ENCODE peak calls at places on chromosomes 6 and 20, in six cellular contexts. N is D341Med, D is hepatic stellate cell, X is GM12891, G is A172, A is EL. K is an unnamed sample.
A peak's percentile ranks its signal among the peaks of the same experiment; 100 is the strongest.

GRCh38 chr20:51497542-51498467 is 44.7 kb downstream of the NFATC2 start:
- DNase-seq in N (no peak), D (peak; percentile 27), X (peak; percentile 29), G (peak; percentile 11), A (no peak), K (peak; percentile 42)

GRCh38 chr6:169800668-169801395 is 49.4 kb downstream of the ERMARD start:
- DNase-seq in N (peak; percentile 34), D (peak; percentile 63), X (no peak), G (peak; percentile 77), A (peak; percentile 68), K (peak; percentile 81)

GRCh38 chr20:57699395-57699794 is 10.4 kb downstream of the PMEPA1 start:
- DNase-seq in N (no peak), D (no peak), X (no peak), G (no peak), A (no peak), K (no peak)

GRCh38 chr6:154615483-154616025 is 105.1 kb upstream of the CNKSR3 start:
- DNase-seq in N (peak; percentile 32), D (peak; percentile 45), X (no peak), G (peak; percentile 83), A (peak; percentile 40), K (peak; percentile 58)

GRCh38 chr20:31593221-31594001 is 11.7 kb upstream of the ID1 start:
- DNase-seq in N (no peak), D (peak; percentile 61), X (no peak), G (peak; percentile 100), A (peak; percentile 95), K (peak; percentile 51)

GRCh38 chr6:19851273-19852089 is 14.3 kb downstream of the ID4 start:
- DNase-seq in N (peak; percentile 80), D (peak; percentile 83), X (no peak), G (peak; percentile 57), A (peak; percentile 62), K (peak; percentile 88)

GRCh38 chr20:21302645-21303060 is 478 bp upstream of the XRN2 start:
- DNase-seq in N (no peak), D (no peak), X (no peak), G (no peak), A (no peak), K (no peak)

GRCh38 chr6:55853008-55854001 is 22.1 kb downstream of the BMP5 start:
- DNase-seq in N (no peak), D (no peak), X (no peak), G (no peak), A (peak; percentile 12), K (no peak)

GRCh38 chr6:36917541-36918193 is 31.9 kb downstream of the C6orf89 start:
- DNase-seq in N (no peak), D (no peak), X (no peak), G (no peak), A (peak; percentile 32), K (peak; percentile 70)

GRCh38 chr20:56995635-56996075 is 270.8 kb downstream of the BMP7 start:
- DNase-seq in N (peak; percentile 85), D (no peak), X (peak; percentile 30), G (no peak), A (no peak), K (no peak)

GRCh38 chr6:27752038-27752885 is 159.9 kb downstream of the OR2B2 start:
- DNase-seq in N (peak; percentile 71), D (peak; percentile 26), X (no peak), G (peak; percentile 79), A (peak; percentile 84), K (peak; percentile 65)

GRCh38 chr6:43772571-43773049 is 2.6 kb downstream of the VEGFA start:
- DNase-seq in N (no peak), D (peak; percentile 38), X (no peak), G (no peak), A (no peak), K (no peak)

GRCh38 chr6:112311950-112312547 is 35.1 kb upstream of the RFPL4B start:
- DNase-seq in N (peak; percentile 60), D (peak; percentile 31), X (no peak), G (no peak), A (peak; percentile 39), K (peak; percentile 60)

GRCh38 chr6:27866370-27867050 is 45.7 kb downstream of the OR2B2 start:
- DNase-seq in N (no peak), D (peak; percentile 84), X (no peak), G (peak; percentile 75), A (peak; percentile 84), K (peak; percentile 81)

GRCh38 chr6:35152067-35152707 is 11.0 kb upstream of the TCP11 start:
- DNase-seq in N (no peak), D (no peak), X (no peak), G (peak; percentile 40), A (no peak), K (no peak)

GRCh38 chr6:34560366-34561226 is 4.5 kb upstream of the SPDEF start:
- DNase-seq in N (peak; percentile 75), D (peak; percentile 53), X (no peak), G (peak; percentile 39), A (peak; percentile 43), K (peak; percentile 33)

GRCh38 chr6:108920751-108921150 is 72.5 kb downstream of the ARMC2 start:
- DNase-seq in N (no peak), D (no peak), X (no peak), G (no peak), A (no peak), K (no peak)

GRCh38 chr6:135002229-135002844 is 52.3 kb downstream of the HBS1L start:
- DNase-seq in N (peak; percentile 30), D (no peak), X (no peak), G (peak; percentile 10), A (peak; percentile 10), K (peak; percentile 41)

GRCh38 chr6:41039060-41039998 is at the start of gene UNC5CL:
- DNase-seq in N (peak; percentile 73), D (peak; percentile 50), X (peak; percentile 67), G (peak; percentile 33), A (peak; percentile 23), K (peak; percentile 60)

GRCh38 chr20:32509639-32510066 is 75.5 kb downstream of the NOL4L start:
- DNase-seq in N (no peak), D (no peak), X (no peak), G (peak; percentile 34), A (peak; percentile 23), K (no peak)

GRCh38 chr20:41336711-41337492 is 3.7 kb upstream of the LPIN3 start:
- DNase-seq in N (no peak), D (no peak), X (no peak), G (no peak), A (no peak), K (no peak)

GRCh38 chr6:133551847-133552331 is 310.7 kb downstream of the EYA4 start:
- DNase-seq in N (no peak), D (peak; percentile 67), X (no peak), G (peak; percentile 85), A (peak; percentile 95), K (peak; percentile 92)

GRCh38 chr6:92849636-92850035 is 569.7 kb downstream of the EPHA7 start:
- DNase-seq in N (no peak), D (no peak), X (no peak), G (no peak), A (no peak), K (no peak)

GRCh38 chr6:148629197-148629909 is 117.5 kb upstream of the UST start:
- DNase-seq in N (no peak), D (peak; percentile 26), X (no peak), G (no peak), A (peak; percentile 11), K (peak; percentile 85)

GRCh38 chr20:33475381-33476160 is 14.3 kb upstream of the CBFA2T2 start:
- DNase-seq in N (no peak), D (no peak), X (no peak), G (no peak), A (no peak), K (no peak)

GRCh38 chr6:3911614-3912336 is 62.6 kb downstream of the FAM50B start:
- DNase-seq in N (no peak), D (peak; percentile 84), X (no peak), G (peak; percentile 94), A (peak; percentile 95), K (peak; percentile 85)

GRCh38 chr6:10655508-10656055 is 38.8 kb downstream of the C6orf52 start:
- DNase-seq in N (no peak), D (no peak), X (peak; percentile 21), G (no peak), A (no peak), K (no peak)

GRCh38 chr20:43563429-43563828 is 4.6 kb downstream of the SGK2 start:
- DNase-seq in N (no peak), D (no peak), X (no peak), G (no peak), A (peak; percentile 15), K (no peak)

GRCh38 chr6:117739869-117740268 is 64.6 kb downstream of the NUS1 start:
- DNase-seq in N (no peak), D (no peak), X (no peak), G (no peak), A (no peak), K (no peak)

GRCh38 chr20:17615645-17616479 is 46.0 kb downstream of the DSTN start:
- DNase-seq in N (peak; percentile 17), D (peak; percentile 4), X (no peak), G (no peak), A (no peak), K (no peak)

GRCh38 chr6:16146527-16146955 is 17.7 kb downstream of the MYLIP start:
- DNase-seq in N (no peak), D (no peak), X (no peak), G (no peak), A (no peak), K (no peak)

GRCh38 chr20:8721098-8721497 is 347.8 kb upstream of the PLCB4 start:
- DNase-seq in N (peak; percentile 52), D (peak; percentile 5), X (no peak), G (peak; percentile 54), A (peak; percentile 69), K (peak; percentile 52)

GRCh38 chr20:36491901-36492617 is 49.3 kb upstream of the MYL9 start:
- DNase-seq in N (no peak), D (no peak), X (peak; percentile 46), G (peak; percentile 38), A (peak; percentile 67), K (no peak)

GRCh38 chr20:62975812-62976413 is 23.4 kb downstream of the SLC17A9 start:
- DNase-seq in N (no peak), D (no peak), X (no peak), G (no peak), A (no peak), K (no peak)

GRCh38 chr6:116450769-116451740 is 10.1 kb upstream of the CALHM6 start:
- DNase-seq in N (no peak), D (no peak), X (peak; percentile 16), G (no peak), A (no peak), K (no peak)

GRCh38 chr20:63539092-63539430 is 1.9 kb upstream of the PTK6 start:
- DNase-seq in N (no peak), D (no peak), X (no peak), G (no peak), A (no peak), K (no peak)

GRCh38 chr6:112429226-112429625 is 82.1 kb downstream of the RFPL4B start:
- DNase-seq in N (no peak), D (no peak), X (no peak), G (peak; percentile 5), A (peak; percentile 46), K (no peak)

GRCh38 chr6:71499667-71500066 is 211.1 kb downstream of the OGFRL1 start:
- DNase-seq in N (no peak), D (no peak), X (no peak), G (no peak), A (no peak), K (no peak)